ENCODE peak calls at places on chromosome 4, in six cellular contexts. One of them, this sample, is unnamed.

GRCh38 chr4:94452476-94453300 is 946 bp downstream of the PDLIM5 start:
- DNase-seq in AG04449: no peak
- DNase-seq in hippocampal formation: peak; percentile 56
- DNase-seq in activated B cell treated with CpG ODN at 0.5 μM for 24 hours: no peak
- DNase-seq in Right ventricle myocardium superior: peak; percentile 90
- DNase-seq in Ammon's horn: peak; percentile 67
- DNase-seq in this sample: peak; percentile 77

GRCh38 chr4:18398661-18399060 is 377.1 kb upstream of the LCORL start:
- DNase-seq in activated B cell treated with CpG ODN at 0.5 μM for 24 hours: no peak
- DNase-seq in AG04449: no peak
- DNase-seq in hippocampal formation: no peak
- DNase-seq in Ammon's horn: no peak
- DNase-seq in Right ventricle myocardium superior: no peak
- DNase-seq in this sample: no peak

GRCh38 chr4:127124919-127125318 is 507.8 kb upstream of the INTU start:
- DNase-seq in Right ventricle myocardium superior: no peak
- DNase-seq in hippocampal formation: no peak
- DNase-seq in AG04449: no peak
- DNase-seq in Ammon's horn: no peak
- DNase-seq in activated B cell treated with CpG ODN at 0.5 μM for 24 hours: no peak
- DNase-seq in this sample: no peak

GRCh38 chr4:73891739-73892405 is 22.7 kb downstream of the CXCL1 start:
- DNase-seq in hippocampal formation: no peak
- DNase-seq in AG04449: peak; percentile 85
- DNase-seq in activated B cell treated with CpG ODN at 0.5 μM for 24 hours: no peak
- DNase-seq in Ammon's horn: no peak
- DNase-seq in Right ventricle myocardium superior: no peak
- DNase-seq in this sample: no peak

GRCh38 chr4:142516686-142517145 is 329.4 kb downstream of the INPP4B start:
- DNase-seq in Ammon's horn: no peak
- DNase-seq in Right ventricle myocardium superior: no peak
- DNase-seq in activated B cell treated with CpG ODN at 0.5 μM for 24 hours: no peak
- DNase-seq in AG04449: peak; percentile 47
- DNase-seq in hippocampal formation: no peak
- DNase-seq in this sample: no peak

GRCh38 chr4:40998680-40999358 is 215.5 kb downstream of the APBB2 start:
- DNase-seq in Ammon's horn: peak; percentile 42
- DNase-seq in AG04449: no peak
- DNase-seq in Right ventricle myocardium superior: no peak
- DNase-seq in activated B cell treated with CpG ODN at 0.5 μM for 24 hours: no peak
- DNase-seq in hippocampal formation: no peak
- DNase-seq in this sample: no peak

GRCh38 chr4:66404149-66404548 is 733.9 kb upstream of the EPHA5 start:
- DNase-seq in AG04449: no peak
- DNase-seq in hippocampal formation: no peak
- DNase-seq in Ammon's horn: no peak
- DNase-seq in activated B cell treated with CpG ODN at 0.5 μM for 24 hours: no peak
- DNase-seq in Right ventricle myocardium superior: no peak
- DNase-seq in this sample: no peak

GRCh38 chr4:57103051-57103450 is 7.1 kb downstream of the IGFBP7 start:
- DNase-seq in hippocampal formation: no peak
- DNase-seq in Ammon's horn: peak; percentile 33
- DNase-seq in activated B cell treated with CpG ODN at 0.5 μM for 24 hours: no peak
- DNase-seq in AG04449: no peak
- DNase-seq in Right ventricle myocardium superior: peak; percentile 61
- DNase-seq in this sample: no peak

GRCh38 chr4:38113136-38113535 is 152.9 kb downstream of the PTTG2 start:
- DNase-seq in Ammon's horn: no peak
- DNase-seq in hippocampal formation: no peak
- DNase-seq in activated B cell treated with CpG ODN at 0.5 μM for 24 hours: no peak
- DNase-seq in Right ventricle myocardium superior: no peak
- DNase-seq in AG04449: no peak
- DNase-seq in this sample: no peak

GRCh38 chr4:75038376-75038775 is 105.5 kb downstream of the PARM1 start:
- DNase-seq in hippocampal formation: no peak
- DNase-seq in AG04449: no peak
- DNase-seq in Right ventricle myocardium superior: no peak
- DNase-seq in activated B cell treated with CpG ODN at 0.5 μM for 24 hours: no peak
- DNase-seq in Ammon's horn: no peak
- DNase-seq in this sample: no peak

GRCh38 chr4:99861120-99861905 is 32.9 kb downstream of the LAMTOR3 start:
- DNase-seq in AG04449: no peak
- DNase-seq in Right ventricle myocardium superior: no peak
- DNase-seq in Ammon's horn: no peak
- DNase-seq in hippocampal formation: no peak
- DNase-seq in activated B cell treated with CpG ODN at 0.5 μM for 24 hours: no peak
- DNase-seq in this sample: no peak

GRCh38 chr4:98482847-98483806 is 175.3 kb downstream of the TSPAN5 start:
- DNase-seq in Ammon's horn: no peak
- DNase-seq in Right ventricle myocardium superior: no peak
- DNase-seq in hippocampal formation: no peak
- DNase-seq in AG04449: no peak
- DNase-seq in activated B cell treated with CpG ODN at 0.5 μM for 24 hours: no peak
- DNase-seq in this sample: no peak

GRCh38 chr4:126799471-126799870 is 833.3 kb upstream of the INTU start:
- DNase-seq in activated B cell treated with CpG ODN at 0.5 μM for 24 hours: no peak
- DNase-seq in hippocampal formation: no peak
- DNase-seq in Right ventricle myocardium superior: no peak
- DNase-seq in Ammon's horn: no peak
- DNase-seq in AG04449: no peak
- DNase-seq in this sample: no peak

GRCh38 chr4:24978291-24979072 is 52.3 kb downstream of the LGI2 start:
- DNase-seq in hippocampal formation: no peak
- DNase-seq in activated B cell treated with CpG ODN at 0.5 μM for 24 hours: no peak
- DNase-seq in AG04449: no peak
- DNase-seq in Right ventricle myocardium superior: no peak
- DNase-seq in Ammon's horn: no peak
- DNase-seq in this sample: no peak

GRCh38 chr4:16337936-16338335 is 111.7 kb upstream of the TAPT1 start:
- DNase-seq in hippocampal formation: no peak
- DNase-seq in Right ventricle myocardium superior: no peak
- DNase-seq in activated B cell treated with CpG ODN at 0.5 μM for 24 hours: no peak
- DNase-seq in Ammon's horn: no peak
- DNase-seq in AG04449: no peak
- DNase-seq in this sample: no peak

GRCh38 chr4:152257601-152258066 is 278.3 kb downstream of the FBXW7 start:
- DNase-seq in hippocampal formation: no peak
- DNase-seq in Right ventricle myocardium superior: no peak
- DNase-seq in AG04449: no peak
- DNase-seq in activated B cell treated with CpG ODN at 0.5 μM for 24 hours: no peak
- DNase-seq in Ammon's horn: no peak
- DNase-seq in this sample: no peak

GRCh38 chr4:23889814-23890269 is at the start of gene PPARGC1A:
- DNase-seq in Right ventricle myocardium superior: peak; percentile 62
- DNase-seq in hippocampal formation: peak; percentile 24
- DNase-seq in Ammon's horn: peak; percentile 82
- DNase-seq in activated B cell treated with CpG ODN at 0.5 μM for 24 hours: no peak
- DNase-seq in AG04449: no peak
- DNase-seq in this sample: peak; percentile 16

GRCh38 chr4:1356181-1356998 is 9.4 kb downstream of the UVSSA start:
- DNase-seq in activated B cell treated with CpG ODN at 0.5 μM for 24 hours: peak; percentile 36
- DNase-seq in Ammon's horn: peak; percentile 63
- DNase-seq in AG04449: no peak
- DNase-seq in Right ventricle myocardium superior: peak; percentile 81
- DNase-seq in hippocampal formation: peak; percentile 19
- DNase-seq in this sample: no peak

GRCh38 chr4:86156526-86156925 is 203.3 kb downstream of the MAPK10 start:
- DNase-seq in hippocampal formation: no peak
- DNase-seq in Ammon's horn: no peak
- DNase-seq in activated B cell treated with CpG ODN at 0.5 μM for 24 hours: no peak
- DNase-seq in Right ventricle myocardium superior: no peak
- DNase-seq in AG04449: no peak
- DNase-seq in this sample: no peak

GRCh38 chr4:7384929-7385890 is 49.5 kb downstream of the PSAPL1 start:
- DNase-seq in activated B cell treated with CpG ODN at 0.5 μM for 24 hours: no peak
- DNase-seq in AG04449: no peak
- DNase-seq in hippocampal formation: no peak
- DNase-seq in Ammon's horn: no peak
- DNase-seq in Right ventricle myocardium superior: no peak
- DNase-seq in this sample: no peak

GRCh38 chr4:73727685-73728084 is 12.7 kb upstream of the CXCL8 start:
- DNase-seq in activated B cell treated with CpG ODN at 0.5 μM for 24 hours: no peak
- DNase-seq in AG04449: no peak
- DNase-seq in Right ventricle myocardium superior: no peak
- DNase-seq in hippocampal formation: no peak
- DNase-seq in Ammon's horn: no peak
- DNase-seq in this sample: no peak

GRCh38 chr4:115668396-115668795 is 555.0 kb upstream of the NDST4 start:
- DNase-seq in AG04449: no peak
- DNase-seq in hippocampal formation: no peak
- DNase-seq in Ammon's horn: no peak
- DNase-seq in Right ventricle myocardium superior: no peak
- DNase-seq in activated B cell treated with CpG ODN at 0.5 μM for 24 hours: no peak
- DNase-seq in this sample: no peak

GRCh38 chr4:20544645-20545044 is 155.6 kb upstream of the PACRGL start:
- DNase-seq in activated B cell treated with CpG ODN at 0.5 μM for 24 hours: no peak
- DNase-seq in Ammon's horn: peak; percentile 64
- DNase-seq in Right ventricle myocardium superior: no peak
- DNase-seq in AG04449: no peak
- DNase-seq in hippocampal formation: no peak
- DNase-seq in this sample: no peak

GRCh38 chr4:105895609-105896460 is 564 bp downstream of the NPNT start:
- DNase-seq in Ammon's horn: no peak
- DNase-seq in Right ventricle myocardium superior: peak; percentile 50
- DNase-seq in hippocampal formation: no peak
- DNase-seq in activated B cell treated with CpG ODN at 0.5 μM for 24 hours: no peak
- DNase-seq in AG04449: no peak
- DNase-seq in this sample: no peak

GRCh38 chr4:93501946-93502345 is 326.6 kb upstream of the ATOH1 start:
- DNase-seq in activated B cell treated with CpG ODN at 0.5 μM for 24 hours: no peak
- DNase-seq in AG04449: no peak
- DNase-seq in Right ventricle myocardium superior: no peak
- DNase-seq in hippocampal formation: no peak
- DNase-seq in Ammon's horn: no peak
- DNase-seq in this sample: no peak

GRCh38 chr4:15651682-15652081 is 3.5 kb downstream of the FBXL5 start:
- DNase-seq in hippocampal formation: no peak
- DNase-seq in activated B cell treated with CpG ODN at 0.5 μM for 24 hours: no peak
- DNase-seq in AG04449: no peak
- DNase-seq in Right ventricle myocardium superior: no peak
- DNase-seq in Ammon's horn: no peak
- DNase-seq in this sample: no peak

This sample was measured in tibial nerve.